ENCODE peak calls at places on chromosomes 16 and 17, in four cellular contexts. J, K, C and F are unnamed samples.

GRCh38 chr16:66847533-66848057 is 3.4 kb downstream of the CA7 start:
- DNase-seq in C (no peak), J (no peak), K (no peak), F (no peak)

GRCh38 chr16:48393843-48394703 is 8.9 kb upstream of the SIAH1 start:
- DNase-seq in C (peak; percentile 88), K (no peak), J (no peak), F (no peak)

GRCh38 chr17:40209404-40210093 is 9.6 kb upstream of the WIPF2 start:
- DNase-seq in J (no peak), K (no peak), C (peak; percentile 54), F (no peak)

GRCh38 chr16:67663877-67664222 is 2.7 kb downstream of the ENKD1 start:
- DNase-seq in C (no peak), K (no peak), J (no peak), F (no peak)

GRCh38 chr17:29590261-29590978 is 972 bp upstream of the GIT1 start:
- DNase-seq in C (peak; percentile 58), K (no peak), J (no peak), F (no peak)

GRCh38 chr17:12209792-12210191 is 189.1 kb downstream of the MAP2K4 start:
- DNase-seq in C (no peak), K (no peak), J (no peak), F (no peak)

GRCh38 chr17:6069611-6070279 is 434 bp upstream of the WSCD1 start:
- DNase-seq in J (no peak), K (no peak), C (no peak), F (no peak)

GRCh38 chr16:52466998-52467397 is 79.9 kb downstream of the TOX3 start:
- DNase-seq in J (no peak), K (no peak), C (no peak), F (no peak)

GRCh38 chr17:7355053-7355452 is at the start of gene TMEM95:
- DNase-seq in C (no peak), J (no peak), K (no peak), F (no peak)

GRCh38 chr16:85562102-85562786 is 50.9 kb upstream of the GSE1 start:
- DNase-seq in J (no peak), C (no peak), K (no peak), F (peak; percentile 84)

GRCh38 chr17:81037026-81037782 is 2.3 kb downstream of the BAIAP2 start:
- DNase-seq in C (no peak), J (no peak), K (no peak), F (no peak)

GRCh38 chr17:13541032-13541480 is 60.7 kb downstream of the HS3ST3A1 start:
- DNase-seq in C (peak; percentile 96), K (no peak), J (no peak), F (no peak)

GRCh38 chr17:73641779-73642580 is 2.3 kb downstream of the SDK2 start:
- DNase-seq in K (no peak), C (no peak), J (no peak), F (peak; percentile 41)

GRCh38 chr17:33940769-33941168 is 314.3 kb upstream of the CCL2 start:
- DNase-seq in J (no peak), C (no peak), K (no peak), F (no peak)

GRCh38 chr17:7241783-7242716 is at the start of gene GABARAP:
- DNase-seq in J (no peak), K (peak; percentile 93), C (peak; percentile 90), F (peak; percentile 93)

GRCh38 chr17:30495586-30495985 is 18.4 kb downstream of the GOSR1 start:
- DNase-seq in J (no peak), C (no peak), K (no peak), F (no peak)

GRCh38 chr17:39632153-39632941 is 4.6 kb upstream of the STARD3 start:
- DNase-seq in J (no peak), K (no peak), C (no peak), F (no peak)

GRCh38 chr17:58387834-58388233 is 29.5 kb downstream of the RNF43 start:
- DNase-seq in K (no peak), J (no peak), C (no peak), F (no peak)

GRCh38 chr16:12627394-12627793 is 176.3 kb downstream of the CPPED1 start:
- DNase-seq in J (no peak), C (no peak), K (no peak), F (no peak)

GRCh38 chr17:76593338-76593737 is 7.7 kb upstream of the ST6GALNAC2 start:
- DNase-seq in J (no peak), K (no peak), C (peak; percentile 31), F (peak; percentile 42)

GRCh38 chr17:2087597-2088211 is 32.8 kb downstream of the HIC1 start:
- DNase-seq in J (no peak), K (no peak), C (peak; percentile 12), F (no peak)

GRCh38 chr17:78665952-78666920 is 89.0 kb upstream of the DNAH17 start:
- DNase-seq in C (no peak), J (no peak), K (no peak), F (no peak)

GRCh38 chr17:38333635-38334295 is 10.0 kb downstream of the GPR179 start:
- DNase-seq in C (no peak), J (peak; percentile 54), K (peak; percentile 93), F (peak; percentile 71)

GRCh38 chr16:83717308-83717707 is 90.5 kb upstream of the HSBP1 start:
- DNase-seq in K (peak; percentile 63), C (no peak), J (no peak), F (peak; percentile 65)

GRCh38 chr17:798246-798645 is 16.1 kb downstream of the MRM3 start:
- DNase-seq in K (no peak), J (no peak), C (no peak), F (no peak)

GRCh38 chr17:37055511-37055910 is 106.8 kb downstream of the AATF start:
- DNase-seq in C (no peak), J (no peak), K (no peak), F (no peak)

GRCh38 chr17:45584092-45585036 is 93.8 kb upstream of the PLEKHM1 start:
- DNase-seq in K (peak; percentile 81), C (peak; percentile 36), J (no peak), F (peak; percentile 88)

GRCh38 chr16:19757762-19758595 is 39.9 kb downstream of the IQCK start:
- DNase-seq in C (peak; percentile 40), J (no peak), K (no peak), F (no peak)

DNA sequence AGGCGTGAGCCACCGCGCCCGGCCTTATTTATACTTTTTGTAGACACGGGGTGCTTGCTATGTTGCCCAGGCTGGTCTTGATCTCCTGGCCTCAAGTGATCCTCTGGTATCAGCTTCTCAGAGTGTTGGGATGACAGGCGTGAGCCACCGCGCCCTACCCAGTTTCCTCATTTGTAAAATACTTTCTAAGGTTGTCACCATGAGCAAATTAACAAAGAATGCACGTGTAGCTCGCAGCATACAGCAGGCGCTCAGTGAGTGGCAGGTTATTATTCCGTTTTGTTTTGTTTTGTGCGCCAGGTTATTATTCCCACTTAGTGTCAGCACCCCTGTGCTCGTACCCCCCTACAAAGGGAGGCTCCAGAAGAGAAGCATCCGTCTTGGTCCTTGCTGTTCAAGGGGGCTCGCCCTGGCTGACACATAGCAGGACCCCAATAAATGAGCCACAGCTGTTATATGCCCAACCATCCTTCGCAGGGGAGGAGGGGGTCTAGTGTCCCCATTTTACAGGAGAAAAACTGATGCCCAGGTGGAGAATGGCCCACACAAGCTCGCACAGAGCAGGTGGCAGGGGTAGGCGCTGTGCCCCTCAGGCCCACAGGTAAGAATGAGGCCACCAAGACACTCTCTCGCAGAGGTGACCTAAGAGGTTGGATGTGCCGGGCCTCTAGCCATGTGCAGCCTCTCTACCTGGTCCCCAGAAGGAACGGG is 686 bp upstream of the MIEF2 start:
- DNase-seq in C (peak; percentile 20), K (no peak), J (no peak), F (peak; percentile 78)
- H3K56ac ChIP-seq in C (no peak overlapping the region), K (no peak overlapping the region), J (no peak overlapping the region), F (peak overlapping the region; percentile 66)

GRCh38 chr16:17368951-17369350 is 101.8 kb downstream of the XYLT1 start:
- DNase-seq in K (no peak), J (no peak), C (no peak), F (no peak)

GRCh38 chr16:17370233-17371013 is 100.3 kb downstream of the XYLT1 start:
- DNase-seq in C (peak; percentile 69), J (no peak), K (no peak), F (no peak)

GRCh38 chr16:17368511-17368910 is 102.2 kb downstream of the XYLT1 start:
- DNase-seq in K (no peak), J (no peak), C (no peak), F (no peak)

GRCh38 chr16:17371014-17371296 is 99.8 kb downstream of the XYLT1 start:
- DNase-seq in J (no peak), C (no peak), K (no peak), F (no peak)

GRCh38 chr16:17369441-17369951 is 101.3 kb downstream of the XYLT1 start:
- DNase-seq in C (no peak), J (no peak), K (no peak), F (no peak)
- H3K4me2 ChIP-seq in C (no peak overlapping the region), J (no peak overlapping the region), K (no peak overlapping the region), F (no peak overlapping the region)

GRCh38 chr16:81780350-81780749 is 1.3 kb downstream of the PLCG2 start:
- DNase-seq in C (no peak), J (no peak), K (no peak), F (no peak)
- H3K56ac ChIP-seq in C (no peak overlapping the region), J (no peak overlapping the region), K (no peak overlapping the region), F (no peak overlapping the region)

GRCh38 chr16:73213761-73214480 is 166.0 kb upstream of the ZFHX3 start:
- DNase-seq in K (no peak), C (peak; percentile 31), J (no peak), F (no peak)
- H3K4me2 ChIP-seq in K (no peak overlapping the region), C (peak overlapping the region; percentile 53), J (no peak overlapping the region), F (no peak overlapping the region)

GRCh38 chr17:82351713-82352488 is 7.1 kb upstream of the TEX19 start:
- DNase-seq in C (peak; percentile 84), J (peak; percentile 85), K (peak; percentile 96), F (peak; percentile 93)
- H3K56ac ChIP-seq in C (no peak overlapping the region), J (no peak overlapping the region), K (no peak overlapping the region), F (no peak overlapping the region)

DNA sequence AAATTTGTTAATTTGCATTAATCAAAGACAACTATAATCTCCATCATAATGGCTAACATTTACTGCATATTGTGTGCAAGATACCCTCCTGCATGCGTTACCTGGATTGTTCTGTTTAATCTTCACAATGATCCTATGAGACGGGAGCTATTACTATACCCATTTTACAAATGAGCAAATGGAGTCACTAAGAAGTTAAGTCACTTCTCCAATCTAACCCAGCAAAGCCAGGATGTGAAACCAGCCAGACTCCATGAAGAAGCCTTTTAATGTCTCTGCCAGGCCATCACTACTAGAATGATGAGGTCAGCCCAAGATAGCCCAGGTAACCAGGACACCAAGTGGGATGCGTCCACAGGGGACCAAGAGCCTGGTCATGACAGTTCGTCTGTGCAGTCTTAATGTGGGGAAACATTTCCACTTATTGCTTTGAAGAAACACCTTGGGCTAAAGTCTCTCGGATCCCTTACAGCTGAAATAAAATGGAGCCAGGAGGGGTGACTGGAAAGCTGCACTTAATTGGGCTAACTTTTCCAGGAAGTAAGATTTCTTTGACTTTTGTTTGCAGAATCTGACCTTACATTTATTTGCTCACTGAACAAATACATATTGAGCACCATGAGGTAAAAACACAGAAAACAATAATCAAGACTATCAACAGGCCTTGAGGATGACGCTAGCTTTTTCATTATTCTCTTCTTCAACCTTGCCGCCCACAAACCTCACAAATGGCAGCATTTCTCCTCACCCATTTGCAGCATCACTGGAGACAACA is 910 bp upstream of the SHCBP1 start:
- DNase-seq in C (no peak), K (no peak), J (no peak), F (no peak)
- H3K4me2 ChIP-seq in C (no peak overlapping the region), K (no peak overlapping the region), J (no peak overlapping the region), F (no peak overlapping the region)

GRCh38 chr16:14242769-14243168 is 171.7 kb downstream of the MRTFB start:
- DNase-seq in J (no peak), K (no peak), C (no peak), F (no peak)
- H3K56ac ChIP-seq in J (no peak overlapping the region), K (no peak overlapping the region), C (no peak overlapping the region), F (no peak overlapping the region)